ENCODE peak calls at places on chromosomes 12 and 14, in ten cellular contexts. H is activated B cell treated with CpG ODN at 0.5 μM for 24 hours, S is MCF 10A, M is fibroblast of lung, G is BE2C, F is A549, K is heart right ventricle, J is upper lobe of left lung, W is cardiac muscle cell, B is mesothelial cell of epicardium. U is an unnamed sample.

GRCh38 chr14:87386453-87386980 is 606.5 kb downstream of the GALC start:
- DNase-seq in H (no peak), S (no peak), M (no peak), G (no peak), F (no peak), K (no peak), J (no peak), W (no peak), B (no peak), U (no peak)

GRCh38 chr12:80154261-80154660 is 54.9 kb downstream of the OTOGL start:
- DNase-seq in H (no peak), S (no peak), M (peak), G (no peak), F (no peak), K (no peak), J (no peak), W (no peak), B (no peak), U (no peak)

GRCh38 chr12:122747224-122748175 is 5.1 kb upstream of the DENR start:
- DNase-seq in H (no peak), S (no peak), M (no peak), G (no peak), F (no peak), K (no peak), J (no peak), W (no peak), B (no peak), U (no peak)

GRCh38 chr12:34291426-34291901 is 269.2 kb downstream of the ALG10 start:
- DNase-seq in H (peak), S (no peak), M (no peak), G (no peak), F (no peak), K (no peak), J (peak), W (no peak), B (no peak), U (peak)

GRCh38 chr12:90000721-90001120 is 292.1 kb upstream of the ATP2B1 start:
- DNase-seq in H (no peak), S (no peak), M (no peak), G (no peak), F (no peak), K (no peak), J (no peak), W (no peak), B (no peak), U (no peak)

GRCh38 chr14:56268039-56268438 is 149.8 kb downstream of the PELI2 start:
- DNase-seq in H (no peak), S (no peak), M (no peak), G (no peak), F (no peak), K (no peak), J (no peak), W (no peak), B (no peak), U (no peak)

GRCh38 chr14:79586401-79586800 is 624.9 kb downstream of the DIO2 start:
- DNase-seq in H (no peak), S (no peak), M (no peak), G (no peak), F (no peak), K (no peak), J (peak), W (no peak), B (no peak), U (no peak)

GRCh38 chr12:1661553-1662335 is 29.1 kb upstream of the ADIPOR2 start:
- DNase-seq in H (peak), S (peak), M (peak), G (peak), F (peak), K (peak), J (peak), W (peak), B (peak), U (peak)

GRCh38 chr12:87813476-87814234 is 215.5 kb downstream of the C12orf50 start:
- DNase-seq in H (no peak), S (peak), M (peak), G (no peak), F (peak), K (no peak), J (no peak), W (peak), B (no peak), U (no peak)

GRCh38 chr14:33985242-33985641 is 34.4 kb upstream of the EGLN3 start:
- DNase-seq in H (no peak), S (no peak), M (no peak), G (no peak), F (no peak), K (no peak), J (no peak), W (no peak), B (no peak), U (no peak)
- TF ChIP-seq CTCF in H (no peak), S (no peak), M (no peak), G (peak), F (no peak), K (no peak), J (no peak), W (no peak), B (no peak), U (no peak)

GRCh38 chr12:107133462-107133861 is 40.1 kb upstream of the CRY1 start:
- DNase-seq in H (no peak), S (no peak), M (no peak), G (no peak), F (no peak), K (no peak), J (no peak), W (no peak), B (no peak), U (no peak)
- TF ChIP-seq CTCF in H (no peak), S (no peak), M (no peak), G (no peak), F (peak), K (no peak), J (no peak), W (no peak), B (no peak), U (no peak)

GRCh38 chr14:102225936-102226335 is 79.0 kb downstream of the MOK start:
- DNase-seq in H (no peak), S (no peak), M (no peak), G (no peak), F (no peak), K (no peak), J (no peak), W (no peak), B (no peak), U (no peak)

GRCh38 chr14:102226356-102227125 is 78.4 kb downstream of the MOK start:
- DNase-seq in H (no peak), S (no peak), M (no peak), G (no peak), F (no peak), K (no peak), J (no peak), W (no peak), B (no peak), U (no peak)

GRCh38 chr14:102227184-102227964 is 77.6 kb downstream of the MOK start:
- DNase-seq in H (no peak), S (no peak), M (no peak), G (peak), F (no peak), K (no peak), J (no peak), W (no peak), B (no peak), U (no peak)

GRCh38 chr14:102223682-102224081 is 81.3 kb downstream of the MOK start:
- DNase-seq in H (no peak), S (no peak), M (no peak), G (no peak), F (no peak), K (no peak), J (no peak), W (no peak), B (no peak), U (no peak)

GRCh38 chr14:102225386-102225785 is 79.6 kb downstream of the MOK start:
- DNase-seq in H (no peak), S (no peak), M (no peak), G (no peak), F (no peak), K (no peak), J (no peak), W (no peak), B (no peak), U (no peak)
- TF ChIP-seq CTCF in H (no peak), S (no peak), M (no peak), G (no peak), F (no peak), K (no peak), J (no peak), W (no peak), B (no peak), U (no peak)

DNA sequence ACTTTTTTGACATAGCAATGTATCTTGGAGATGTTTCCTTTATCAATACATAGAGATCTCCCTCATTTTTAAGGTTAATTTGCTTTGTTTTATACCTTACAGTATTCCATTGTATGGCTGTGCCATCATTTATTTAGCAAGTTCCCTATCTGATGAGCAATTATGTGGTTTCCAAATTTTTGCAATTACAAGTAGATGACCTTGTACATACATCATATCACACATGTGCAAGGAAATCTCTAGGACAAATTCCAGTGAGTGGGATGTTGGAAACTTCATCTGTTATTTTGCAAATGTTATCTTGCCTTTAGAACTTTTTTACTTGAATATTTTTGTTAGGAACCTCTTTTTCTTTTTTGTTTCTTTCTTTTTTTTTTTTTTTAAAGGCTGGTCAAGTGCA is 49.7 kb downstream of the DRAM1 start:
- DNase-seq in H (no peak), S (no peak), M (peak), G (no peak), F (no peak), K (no peak), J (no peak), W (peak), B (no peak), U (no peak)
- TF ChIP-seq CTCF in H (no peak), S (no peak), M (no peak), G (no peak), F (no peak), K (no peak), J (no peak), W (no peak), B (no peak), U (no peak)

GRCh38 chr12:106113042-106113441 is 25.7 kb downstream of the NUAK1 start:
- DNase-seq in H (no peak), S (peak), M (no peak), G (no peak), F (no peak), K (no peak), J (no peak), W (peak), B (no peak), U (no peak)
- TF ChIP-seq CTCF in H (no peak), S (no peak), M (no peak), G (no peak), F (no peak), K (no peak), J (no peak), W (no peak), B (no peak), U (no peak)

GRCh38 chr14:91555531-91555930 is 45.4 kb upstream of the PPP4R3A start:
- DNase-seq in H (no peak), S (no peak), M (no peak), G (no peak), F (no peak), K (no peak), J (no peak), W (no peak), B (no peak), U (no peak)

DNA sequence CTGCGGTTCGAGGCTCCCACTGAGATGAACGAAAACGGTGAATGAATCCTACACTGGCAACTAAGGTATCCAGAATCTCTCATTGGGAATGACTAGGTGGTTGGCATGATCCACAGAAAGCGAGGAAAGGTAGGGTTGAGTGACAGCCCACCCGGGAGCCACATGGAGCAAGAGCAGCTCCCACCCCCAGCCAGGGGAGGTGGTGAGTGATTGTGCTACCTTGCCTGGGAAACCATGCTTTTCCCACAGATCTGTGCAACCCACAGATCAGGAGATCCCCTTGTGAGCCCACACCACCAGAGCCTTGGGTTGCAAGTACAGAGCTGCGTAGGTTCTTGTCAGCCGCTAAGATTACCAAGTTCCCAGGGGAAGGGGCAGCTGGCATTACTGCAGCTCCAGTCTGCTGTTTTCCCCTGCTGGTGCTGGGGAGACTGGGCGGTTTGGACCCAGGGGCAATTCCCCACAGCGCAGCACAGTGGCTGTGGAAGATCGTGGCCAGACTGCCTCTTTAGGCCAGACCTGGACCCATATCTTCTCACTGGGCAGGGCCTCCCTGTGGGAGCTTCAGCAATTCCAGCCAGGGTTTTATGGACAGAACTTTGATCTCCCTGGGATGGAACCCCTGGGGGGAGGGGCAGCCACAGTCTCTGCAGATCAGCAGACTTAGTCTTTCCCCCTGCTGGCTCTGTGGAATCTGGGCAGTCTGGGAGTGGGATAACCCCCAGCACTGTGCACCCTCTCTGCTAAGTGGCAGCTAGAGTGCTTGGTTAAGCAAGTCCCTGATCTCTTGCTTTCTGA is 44.6 kb upstream of the PPP4R3A start:
- DNase-seq in H (no peak), S (no peak), M (no peak), G (no peak), F (no peak), K (no peak), J (no peak), W (no peak), B (no peak), U (no peak)
- TF ChIP-seq CTCF in H (no peak), S (no peak), M (no peak), G (no peak), F (no peak), K (no peak), J (no peak), W (no peak), B (no peak), U (no peak)

GRCh38 chr12:53048780-53049401 is 974 bp upstream of the TNS2 start:
- DNase-seq in H (no peak), S (peak), M (peak), G (no peak), F (no peak), K (peak), J (peak), W (peak), B (peak), U (no peak)
- TF ChIP-seq CTCF in H (no peak), S (no peak), M (no peak), G (no peak), F (no peak), K (no peak), J (no peak), W (no peak), B (no peak), U (no peak)

GRCh38 chr14:35384386-35385041 is 20.0 kb downstream of the NFKBIA start:
- DNase-seq in H (no peak), S (peak), M (peak), G (no peak), F (no peak), K (peak), J (no peak), W (peak), B (no peak), U (no peak)
- TF ChIP-seq CTCF in H (no peak), S (no peak), M (peak), G (no peak), F (no peak), K (peak), J (no peak), W (peak), B (no peak), U (no peak)

GRCh38 chr14:69475194-69475818 is 9.2 kb upstream of the PLEKHD1 start:
- DNase-seq in H (no peak), S (peak), M (peak), G (no peak), F (peak), K (no peak), J (no peak), W (peak), B (no peak), U (no peak)
- TF ChIP-seq CTCF in H (no peak), S (peak), M (no peak), G (peak), F (peak), K (no peak), J (peak), W (peak), B (peak), U (no peak)